ENCODE peak calls at places on chromosomes 6 and 20, in six cellular contexts. O, P, G, X, H and T are unnamed samples. For H3K4me1, the result is how much of the 10 kb centered on the place peaks cover.

GRCh38 chr6:148969679-148970078 is 222.8 kb downstream of the UST start:
- DNase-seq in X (no peak), P (no peak), G (no peak), O (no peak), H (peak), T (no peak)

GRCh38 chr20:8693709-8694108 is 375.2 kb upstream of the PLCB4 start:
- DNase-seq in P (no peak), H (peak), G (no peak), O (no peak), X (no peak), T (no peak)

GRCh38 chr20:60553095-60553494 is 594.9 kb downstream of the CDH26 start:
- DNase-seq in X (no peak), H (no peak), G (no peak), P (no peak), O (no peak), T (no peak)

GRCh38 chr20:24667689-24668383 is 198.4 kb downstream of the SYNDIG1 start:
- DNase-seq in X (no peak), O (no peak), H (no peak), G (no peak), P (peak), T (no peak)

GRCh38 chr6:134446228-134446848 is 128.4 kb upstream of the SGK1 start:
- DNase-seq in G (no peak), X (no peak), O (no peak), H (peak), P (no peak), T (no peak)

GRCh38 chr6:27795697-27796494 is 116.3 kb downstream of the OR2B2 start:
- DNase-seq in P (peak), G (peak), H (peak), X (peak), O (peak), T (no peak)

GRCh38 chr6:70312165-70312564 is 9.3 kb upstream of the COL9A1 start:
- DNase-seq in P (peak), G (no peak), X (no peak), O (no peak), H (peak), T (no peak)

GRCh38 chr6:166774292-166774691 is 147.2 kb upstream of the RPS6KA2 start:
- DNase-seq in G (no peak), H (no peak), O (no peak), X (no peak), P (no peak), T (no peak)

GRCh38 chr20:17971571-17972013 is 2.8 kb downstream of the MGME1 start:
- DNase-seq in P (peak), O (no peak), H (peak), X (no peak), G (peak), T (no peak)

GRCh38 chr6:56459030-56459805 is 183.5 kb downstream of the DST start:
- DNase-seq in O (no peak), X (no peak), G (no peak), H (no peak), P (no peak), T (no peak)

GRCh38 chr6:36906539-36906938 is 20.8 kb downstream of the C6orf89 start:
- DNase-seq in G (no peak), X (no peak), H (no peak), P (no peak), O (no peak), T (no peak)

GRCh38 chr6:113596477-113596876 is 260.7 kb upstream of the MARCKS start:
- DNase-seq in G (no peak), X (no peak), P (no peak), H (no peak), O (no peak), T (no peak)

GRCh38 chr6:76706566-76706965 is 634.1 kb upstream of the IMPG1 start:
- DNase-seq in H (no peak), O (no peak), G (no peak), X (no peak), P (no peak), T (no peak)

GRCh38 chr6:125886914-125887313 is 69.7 kb upstream of the HINT3 start:
- DNase-seq in G (no peak), H (no peak), O (no peak), P (no peak), X (no peak), T (no peak)

GRCh38 chr20:19779634-19780033 is 21.6 kb downstream of the RIN2 start:
- DNase-seq in O (no peak), X (no peak), H (no peak), P (no peak), G (no peak), T (no peak)

GRCh38 chr6:85116475-85116874 is 333.4 kb upstream of the NT5E start:
- DNase-seq in H (no peak), X (no peak), P (no peak), O (no peak), G (no peak), T (no peak)

GRCh38 chr20:47263502-47264084 is 92.9 kb downstream of the ZMYND8 start:
- DNase-seq in O (no peak), G (no peak), X (no peak), H (no peak), P (no peak), T (no peak)
- H3K27ac ChIP-seq in O (no peak), G (peak), X (no peak), H (no peak), P (no peak), T (no peak)

DNA sequence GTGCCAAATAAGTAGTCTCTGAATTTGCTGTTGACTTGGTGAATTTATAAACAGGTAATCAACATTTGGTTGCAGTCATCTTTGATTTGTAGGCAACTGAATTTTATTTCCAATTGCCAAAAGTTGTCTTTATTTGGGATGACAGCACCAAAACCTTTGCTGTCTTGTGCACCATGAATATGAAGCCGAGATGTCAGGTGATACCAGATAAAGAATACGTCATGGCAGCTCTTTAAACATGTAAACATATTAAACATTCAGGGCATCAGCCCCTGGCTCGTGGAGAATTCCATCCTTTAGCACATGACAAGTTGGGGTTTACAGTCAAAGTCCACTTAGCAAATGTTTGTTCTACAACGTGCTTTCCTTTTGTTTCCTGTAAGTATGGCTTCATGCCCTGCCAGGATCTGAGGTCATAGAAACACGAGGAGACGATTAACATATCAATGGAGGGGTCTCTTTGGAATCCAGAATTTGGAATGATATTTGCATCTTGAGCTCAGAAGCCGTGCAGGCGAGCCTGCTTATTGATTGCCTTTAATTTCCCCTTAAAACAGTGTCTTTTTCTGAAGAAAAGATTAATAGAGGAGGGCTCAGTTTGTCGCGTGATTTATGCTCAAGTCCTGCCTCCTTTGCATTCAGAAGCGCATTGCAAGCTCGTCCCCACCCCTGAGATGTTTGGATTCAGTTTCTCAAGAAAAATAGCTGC is 170.2 kb upstream of the ZNF217 start:
- DNase-seq in O (no peak), H (peak), P (peak), X (no peak), G (no peak), T (no peak)
- H3K4me3 ChIP-seq in O (no peak), H (no peak), P (no peak), X (peak), G (no peak), T (no peak)

GRCh38 chr6:16136536-16137450 is 7.9 kb downstream of the MYLIP start:
- DNase-seq in O (peak), P (peak), X (no peak), G (no peak), H (peak), T (no peak)
- H3K4me1 ChIP-seq in O (half or more), P (half or more), X (under half), G (under half), H (under half), T (half or more)

GRCh38 chr6:143583542-143584330 is 72.2 kb upstream of the FUCA2 start:
- DNase-seq in O (no peak), P (no peak), G (no peak), X (no peak), H (peak), T (no peak)

GRCh38 chr6:143578054-143578453 is 66.5 kb upstream of the FUCA2 start:
- DNase-seq in O (no peak), X (no peak), H (no peak), P (no peak), G (no peak), T (no peak)

GRCh38 chr6:143586557-143586956 is 75.0 kb upstream of the FUCA2 start:
- DNase-seq in O (no peak), H (no peak), X (no peak), P (no peak), G (no peak), T (no peak)

GRCh38 chr6:143579703-143580102 is 68.2 kb upstream of the FUCA2 start:
- DNase-seq in G (no peak), P (peak), H (peak), X (no peak), O (no peak), T (no peak)

GRCh38 chr6:143581835-143582480 is 70.4 kb upstream of the FUCA2 start:
- DNase-seq in G (no peak), P (peak), H (peak), O (no peak), X (no peak), T (no peak)
- H3K27ac ChIP-seq in G (no peak), P (no peak), H (peak), O (no peak), X (no peak), T (no peak)

DNA sequence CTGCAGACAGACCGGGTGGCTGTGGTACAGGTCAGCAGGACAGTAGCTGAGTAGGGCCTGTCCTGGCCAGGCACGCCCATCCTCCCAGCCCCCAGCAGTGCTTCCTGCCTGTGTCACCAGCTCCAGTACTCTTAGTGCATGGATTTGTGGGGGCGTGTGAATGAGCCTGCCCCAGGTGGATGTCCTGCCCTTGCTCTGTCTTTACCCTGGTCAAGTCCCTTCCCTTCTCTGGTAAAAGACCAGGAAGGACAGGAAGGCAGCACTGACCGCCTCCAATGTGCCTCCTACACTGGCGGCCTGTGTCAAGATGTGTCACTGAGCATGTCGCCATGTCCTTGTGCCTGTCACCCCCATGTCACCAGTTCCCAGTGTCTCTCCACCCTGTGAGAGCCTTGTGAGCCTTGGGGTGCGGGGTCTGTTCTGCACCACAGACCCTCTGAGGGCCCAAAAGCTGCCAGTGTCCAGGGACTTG is 11.9 kb downstream of the TEAD3 start:
- DNase-seq in P (peak), G (no peak), H (peak), X (peak), O (no peak), T (no peak)
- H3K4me3 ChIP-seq in P (peak), G (no peak), H (no peak), X (no peak), O (no peak), T (no peak)

GRCh38 chr20:31709939-31710338 is 12.7 kb downstream of the BCL2L1 start:
- DNase-seq in X (no peak), P (no peak), H (no peak), G (no peak), O (no peak), T (no peak)
- H3K4me1 ChIP-seq in X (half or more), P (half or more), H (under half), G (under half), O (half or more), T (under half)

DNA sequence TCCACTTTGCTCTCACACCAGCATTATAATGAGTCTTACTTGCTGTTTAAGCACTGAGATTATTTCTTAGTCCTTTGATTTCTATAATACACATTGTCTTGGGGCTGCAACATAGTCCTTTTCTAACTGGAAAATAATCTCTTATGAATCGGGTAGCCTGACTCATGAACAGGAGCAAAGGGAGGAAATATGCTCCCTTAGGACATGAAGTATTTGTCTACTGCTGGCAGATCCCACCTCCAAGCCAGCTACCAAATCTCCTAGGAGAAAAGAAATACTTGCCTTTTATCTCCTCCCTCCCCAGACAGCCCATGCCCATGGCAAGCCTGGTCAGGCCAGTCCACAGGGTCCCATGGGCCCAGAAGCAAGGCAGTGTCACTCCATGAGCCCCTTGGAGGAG is 37.0 kb upstream of the SLC4A11 start:
- DNase-seq in O (no peak), G (no peak), X (no peak), H (no peak), P (no peak), T (no peak)
- H3K27ac ChIP-seq in O (no peak), G (no peak), X (no peak), H (no peak), P (no peak), T (no peak)